ENCODE peak calls at places on chromosomes 16 and 17, in five cellular contexts. One of them, this sample, is unnamed.

GRCh38 chr17:51445934-51446333 is 185.6 kb downstream of the UTP18 start:
- DNase-seq in heart left ventricle: no peak
- DNase-seq in A549: no peak
- DNase-seq in breast epithelium: no peak
- DNase-seq in adrenal gland: no peak
- DNase-seq in this sample: no peak

GRCh38 chr17:19299866-19300265 is 62.7 kb downstream of the B9D1 start:
- DNase-seq in heart left ventricle: no peak
- DNase-seq in A549: no peak
- DNase-seq in breast epithelium: no peak
- DNase-seq in adrenal gland: no peak
- DNase-seq in this sample: no peak

GRCh38 chr16:50469744-50470301 is 78.4 kb upstream of the NKD1 start:
- DNase-seq in heart left ventricle: peak; percentile 42
- DNase-seq in A549: no peak
- DNase-seq in breast epithelium: no peak
- DNase-seq in adrenal gland: no peak
- DNase-seq in this sample: no peak

GRCh38 chr17:58336456-58337094 is 8.0 kb upstream of the TSPOAP1 start:
- DNase-seq in heart left ventricle: peak; percentile 51
- DNase-seq in A549: no peak
- DNase-seq in breast epithelium: no peak
- DNase-seq in adrenal gland: peak; percentile 49
- DNase-seq in this sample: peak; percentile 66

GRCh38 chr16:2687531-2688308 is 5.4 kb downstream of the KCTD5 start:
- DNase-seq in heart left ventricle: peak; percentile 16
- DNase-seq in A549: no peak
- DNase-seq in breast epithelium: no peak
- DNase-seq in adrenal gland: no peak
- DNase-seq in this sample: no peak

GRCh38 chr17:3529817-3530741 is 27.5 kb downstream of the TRPV3 start:
- DNase-seq in heart left ventricle: peak; percentile 90
- DNase-seq in A549: no peak
- DNase-seq in breast epithelium: no peak
- DNase-seq in adrenal gland: no peak
- DNase-seq in this sample: peak; percentile 64

GRCh38 chr16:87806608-87807546 is 41.1 kb upstream of the KLHDC4 start:
- DNase-seq in heart left ventricle: peak; percentile 80
- DNase-seq in A549: peak; percentile 78
- DNase-seq in breast epithelium: no peak
- DNase-seq in adrenal gland: peak; percentile 31
- DNase-seq in this sample: peak; percentile 92

GRCh38 chr17:73695035-73695738 is 50.9 kb upstream of the SDK2 start:
- DNase-seq in heart left ventricle: no peak
- DNase-seq in A549: no peak
- DNase-seq in breast epithelium: no peak
- DNase-seq in adrenal gland: no peak
- DNase-seq in this sample: no peak

GRCh38 chr16:2296662-2297505 is 29.0 kb upstream of the RNPS1 start:
- DNase-seq in heart left ventricle: no peak
- DNase-seq in A549: peak; percentile 22
- DNase-seq in breast epithelium: no peak
- DNase-seq in adrenal gland: peak; percentile 76
- DNase-seq in this sample: peak; percentile 48

GRCh38 chr16:85557976-85558589 is 55.0 kb upstream of the GSE1 start:
- DNase-seq in heart left ventricle: peak; percentile 20
- DNase-seq in A549: no peak
- DNase-seq in breast epithelium: no peak
- DNase-seq in adrenal gland: no peak
- DNase-seq in this sample: peak; percentile 26

GRCh38 chr16:9007177-9007794 is 43.6 kb upstream of the USP7 start:
- DNase-seq in heart left ventricle: no peak
- DNase-seq in A549: no peak
- DNase-seq in breast epithelium: no peak
- DNase-seq in adrenal gland: no peak
- DNase-seq in this sample: no peak

GRCh38 chr16:22318690-22319358 is 21.6 kb downstream of the POLR3E start:
- DNase-seq in heart left ventricle: no peak
- DNase-seq in A549: peak; percentile 62
- DNase-seq in breast epithelium: no peak
- DNase-seq in adrenal gland: no peak
- DNase-seq in this sample: peak; percentile 73

GRCh38 chr17:70239391-70239826 is 70.1 kb downstream of the KCNJ2 start:
- DNase-seq in heart left ventricle: no peak
- DNase-seq in A549: no peak
- DNase-seq in breast epithelium: no peak
- DNase-seq in adrenal gland: no peak
- DNase-seq in this sample: no peak

GRCh38 chr17:76716146-76716833 is 5.5 kb upstream of the MXRA7 start:
- DNase-seq in heart left ventricle: peak; percentile 61
- DNase-seq in A549: no peak
- DNase-seq in breast epithelium: no peak
- DNase-seq in adrenal gland: no peak
- DNase-seq in this sample: peak; percentile 86

GRCh38 chr16:60640038-60640437 is 1396.2 kb downstream of the CDH8 start:
- DNase-seq in heart left ventricle: no peak
- DNase-seq in A549: no peak
- DNase-seq in breast epithelium: no peak
- DNase-seq in adrenal gland: no peak
- DNase-seq in this sample: no peak

GRCh38 chr17:78831688-78832540 is 8.7 kb downstream of the USP36 start:
- DNase-seq in heart left ventricle: no peak
- DNase-seq in A549: no peak
- DNase-seq in breast epithelium: no peak
- DNase-seq in adrenal gland: no peak
- DNase-seq in this sample: no peak

GRCh38 chr16:30755955-30756780 is 5.7 kb downstream of the CFAP119 start:
- DNase-seq in heart left ventricle: no peak
- DNase-seq in A549: no peak
- DNase-seq in breast epithelium: no peak
- DNase-seq in adrenal gland: no peak
- DNase-seq in this sample: no peak

GRCh38 chr16:57141822-57142631 is 43.8 kb downstream of the PSME3IP1 start:
- DNase-seq in heart left ventricle: no peak
- DNase-seq in A549: no peak
- DNase-seq in breast epithelium: no peak
- DNase-seq in adrenal gland: no peak
- DNase-seq in this sample: no peak

GRCh38 chr16:57143125-57143965 is 42.5 kb downstream of the PSME3IP1 start:
- DNase-seq in heart left ventricle: no peak
- DNase-seq in A549: no peak
- DNase-seq in breast epithelium: no peak
- DNase-seq in adrenal gland: no peak
- DNase-seq in this sample: no peak

GRCh38 chr16:57144027-57144426 is 41.8 kb downstream of the PSME3IP1 start:
- DNase-seq in heart left ventricle: no peak
- DNase-seq in A549: no peak
- DNase-seq in breast epithelium: no peak
- DNase-seq in adrenal gland: no peak
- DNase-seq in this sample: no peak

GRCh38 chr16:57138281-57138935 is 46.0 kb downstream of the CPNE2 start:
- DNase-seq in heart left ventricle: no peak
- DNase-seq in A549: no peak
- DNase-seq in breast epithelium: no peak
- DNase-seq in adrenal gland: no peak
- DNase-seq in this sample: no peak

DNA sequence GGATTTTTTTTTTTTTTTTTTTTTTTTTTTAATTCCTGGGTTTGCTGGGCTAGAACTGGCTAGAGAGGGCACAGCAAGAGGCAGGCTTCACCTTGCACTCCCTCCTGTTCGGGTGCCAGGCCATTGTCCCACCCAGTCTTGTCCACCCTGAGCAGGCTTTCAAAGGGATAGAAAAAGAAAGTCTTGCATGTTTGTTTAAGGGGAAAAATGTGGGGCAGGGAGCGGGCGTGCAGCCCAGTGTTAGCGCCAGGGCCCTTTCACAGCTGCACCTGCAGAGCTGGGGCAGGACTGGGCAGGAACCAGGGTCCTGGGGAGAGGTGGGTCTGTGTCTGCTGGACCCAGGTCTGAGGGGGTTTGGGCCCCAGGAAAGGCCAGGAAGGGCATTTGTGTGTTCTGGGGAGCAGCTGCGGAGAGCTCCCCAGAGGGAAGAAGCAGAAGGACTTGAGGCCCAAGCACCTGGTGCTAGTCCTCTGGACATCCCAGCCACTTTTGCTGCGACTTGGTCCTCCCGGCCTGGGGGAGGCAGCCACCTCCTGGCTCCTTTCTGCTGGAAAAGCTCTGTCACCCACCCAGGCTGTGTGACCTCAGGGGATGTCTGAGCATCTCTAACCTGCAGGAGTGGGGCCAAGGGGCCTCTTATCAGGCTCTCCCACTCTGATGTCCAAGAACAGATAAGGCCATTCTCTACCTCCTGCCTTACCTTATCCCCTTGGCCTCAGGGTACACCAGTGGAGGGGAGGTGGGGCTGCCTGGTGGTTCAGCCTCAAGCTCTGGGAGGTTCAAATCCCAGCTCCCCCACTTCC is 44.8 kb downstream of the PSME3IP1 start:
- DNase-seq in heart left ventricle: no peak
- DNase-seq in A549: no peak
- DNase-seq in breast epithelium: no peak
- DNase-seq in adrenal gland: no peak
- DNase-seq in this sample: peak; percentile 42
- TF ChIP-seq POLR2A in heart left ventricle: no peak
- TF ChIP-seq POLR2A in A549: no peak
- TF ChIP-seq POLR2A in breast epithelium: no peak
- TF ChIP-seq POLR2A in adrenal gland: no peak
- TF ChIP-seq POLR2A in this sample: no peak

GRCh38 chr16:23561586-23561985 is 4.1 kb downstream of the UBFD1 start:
- DNase-seq in heart left ventricle: no peak
- DNase-seq in A549: no peak
- DNase-seq in breast epithelium: no peak
- DNase-seq in adrenal gland: no peak
- DNase-seq in this sample: no peak

GRCh38 chr16:23552171-23552570 is 5.0 kb downstream of the EARS2 start:
- DNase-seq in heart left ventricle: no peak
- DNase-seq in A549: no peak
- DNase-seq in breast epithelium: no peak
- DNase-seq in adrenal gland: no peak
- DNase-seq in this sample: no peak

GRCh38 chr16:23554536-23554935 is 2.6 kb downstream of the EARS2 start:
- DNase-seq in heart left ventricle: no peak
- DNase-seq in A549: no peak
- DNase-seq in breast epithelium: no peak
- DNase-seq in adrenal gland: no peak
- DNase-seq in this sample: no peak

GRCh38 chr16:23557779-23558330 is 328 bp downstream of the UBFD1 start:
- DNase-seq in heart left ventricle: peak; percentile 55
- DNase-seq in A549: no peak
- DNase-seq in breast epithelium: no peak
- DNase-seq in adrenal gland: no peak
- DNase-seq in this sample: peak; percentile 75

DNA sequence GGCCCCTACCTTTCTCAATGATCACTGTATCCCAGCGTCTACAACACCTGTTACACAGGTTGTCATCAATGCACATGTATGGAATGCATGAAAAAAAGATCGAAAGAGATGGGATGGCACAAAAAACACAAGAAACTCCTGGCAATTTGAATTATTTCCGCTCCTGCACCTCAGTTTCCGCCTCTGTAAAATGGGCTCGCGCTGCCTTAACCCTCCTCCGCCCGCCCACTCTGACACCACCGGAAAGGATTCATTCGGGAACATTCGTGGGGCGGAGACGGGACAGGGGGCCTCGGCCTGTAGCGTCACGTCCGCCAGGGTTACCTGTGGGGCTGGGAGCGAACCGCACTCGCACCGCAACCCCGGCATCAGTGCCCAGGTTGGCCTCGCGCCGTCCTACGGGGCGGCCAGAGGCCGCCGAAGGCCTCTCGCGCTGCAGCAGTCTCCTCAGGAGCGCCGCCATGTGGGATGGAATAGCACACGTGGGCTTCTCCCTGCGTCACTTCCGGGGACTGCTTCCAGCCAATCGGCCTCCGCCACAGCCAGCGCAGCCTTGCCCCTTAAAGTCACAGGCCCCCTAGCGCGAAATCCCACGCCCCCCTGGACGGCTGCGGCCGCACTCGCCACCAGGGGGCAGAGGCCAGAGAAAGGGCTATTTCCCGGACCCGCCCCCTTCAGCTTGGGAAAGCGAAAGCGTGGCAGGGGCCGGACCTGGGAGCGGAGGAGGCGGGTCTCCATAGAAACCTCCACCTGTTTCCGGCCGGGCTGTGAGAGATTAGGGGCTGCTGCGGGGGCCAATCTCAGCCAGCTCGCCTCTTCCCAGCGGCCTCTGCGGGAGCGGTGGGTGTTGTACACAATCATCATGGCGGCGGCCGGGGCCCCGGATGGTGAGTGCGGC is at the start of the genes EARS2 and UBFD1:
- DNase-seq in heart left ventricle: peak; percentile 99
- DNase-seq in A549: peak; percentile 92
- DNase-seq in breast epithelium: peak; percentile 97
- DNase-seq in adrenal gland: peak; percentile 99
- DNase-seq in this sample: peak; percentile 100
- TF ChIP-seq POLR2A in heart left ventricle: peak; percentile 62
- TF ChIP-seq POLR2A in A549: peak; percentile 57
- TF ChIP-seq POLR2A in breast epithelium: no peak
- TF ChIP-seq POLR2A in adrenal gland: peak; percentile 63
- TF ChIP-seq POLR2A in this sample: peak; percentile 67

GRCh38 chr17:17591408-17592265 is at the start of gene PEMT:
- DNase-seq in heart left ventricle: peak; percentile 98
- DNase-seq in A549: peak; percentile 96
- DNase-seq in breast epithelium: peak; percentile 95
- DNase-seq in adrenal gland: peak; percentile 94
- DNase-seq in this sample: peak; percentile 99
- TF ChIP-seq POLR2A in heart left ventricle: peak; percentile 68
- TF ChIP-seq POLR2A in A549: peak; percentile 78
- TF ChIP-seq POLR2A in breast epithelium: no peak
- TF ChIP-seq POLR2A in adrenal gland: peak; percentile 70
- TF ChIP-seq POLR2A in this sample: peak; percentile 71

DNA sequence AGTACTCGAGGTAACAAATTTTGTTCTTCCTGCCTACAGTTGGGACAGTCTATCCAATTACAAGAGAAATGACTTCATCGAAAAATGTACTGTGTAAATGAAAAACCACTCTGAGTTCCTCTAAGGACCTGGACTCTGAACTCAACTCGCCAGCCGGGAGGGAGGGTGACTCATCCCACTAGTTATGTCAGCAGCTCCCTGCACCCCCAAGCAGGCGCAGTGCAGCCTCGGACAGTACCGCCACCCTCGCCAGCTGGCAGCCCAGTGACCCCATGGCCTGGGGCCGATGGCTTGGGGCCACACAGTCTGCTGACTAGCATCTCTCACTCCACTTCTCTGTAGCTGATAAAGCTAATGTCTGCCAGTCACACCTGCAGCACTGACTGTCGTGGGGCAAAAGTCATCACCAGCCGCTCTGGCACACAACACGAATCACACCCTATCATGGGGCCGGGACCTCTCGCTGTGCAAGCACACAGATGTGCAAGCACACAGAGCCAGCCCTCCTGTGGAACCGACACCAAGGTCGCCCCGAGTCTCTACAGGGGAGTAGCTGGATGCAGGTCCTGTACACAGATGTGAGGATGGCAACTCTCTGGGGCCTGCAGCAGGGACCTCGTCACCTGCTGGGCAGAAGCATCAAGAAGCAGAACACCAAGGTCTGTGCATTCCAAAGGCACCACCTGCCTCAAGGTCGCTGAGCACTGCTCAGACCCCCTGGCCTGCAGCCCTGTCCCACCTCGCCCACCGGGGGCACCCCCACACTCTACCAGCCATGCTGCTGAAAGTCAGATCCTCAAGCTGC is 5.7 kb downstream of the CSNK1D start:
- DNase-seq in heart left ventricle: peak; percentile 95
- DNase-seq in A549: peak; percentile 94
- DNase-seq in breast epithelium: peak; percentile 88
- DNase-seq in adrenal gland: peak; percentile 93
- DNase-seq in this sample: peak; percentile 79
- TF ChIP-seq POLR2A in heart left ventricle: no peak
- TF ChIP-seq POLR2A in A549: no peak
- TF ChIP-seq POLR2A in breast epithelium: no peak
- TF ChIP-seq POLR2A in adrenal gland: peak; percentile 59
- TF ChIP-seq POLR2A in this sample: no peak

GRCh38 chr17:81926451-81927144 is 937 bp downstream of the MAFG start:
- DNase-seq in heart left ventricle: peak; percentile 89
- DNase-seq in A549: peak; percentile 92
- DNase-seq in breast epithelium: peak; percentile 81
- DNase-seq in adrenal gland: peak; percentile 72
- DNase-seq in this sample: peak; percentile 92
- TF ChIP-seq POLR2A in heart left ventricle: no peak
- TF ChIP-seq POLR2A in A549: no peak
- TF ChIP-seq POLR2A in breast epithelium: no peak
- TF ChIP-seq POLR2A in adrenal gland: peak; percentile 65
- TF ChIP-seq POLR2A in this sample: peak; percentile 37